ENCODE peak calls at places on chromosomes 7 and 10, in seven cellular contexts. One of them, this sample, is unnamed.

GRCh38 chr7:95628831-95629439 is 32.6 kb upstream of the PDK4 start:
- DNase-seq in trophoblast cell: no peak
- DNase-seq in neuronal stem cell: no peak
- DNase-seq in H9: no peak
- DNase-seq in H1: no peak
- DNase-seq in IMR-90: peak; percentile 13
- DNase-seq in mesendoderm: no peak
- DNase-seq in this sample: peak; percentile 59

GRCh38 chr7:158495256-158495655 is 92.4 kb downstream of the PTPRN2 start:
- DNase-seq in H9: no peak
- DNase-seq in trophoblast cell: no peak
- DNase-seq in mesendoderm: no peak
- DNase-seq in IMR-90: no peak
- DNase-seq in H1: no peak
- DNase-seq in neuronal stem cell: no peak
- DNase-seq in this sample: no peak

GRCh38 chr7:105010538-105011523 is 3.2 kb upstream of the KMT2E start:
- DNase-seq in trophoblast cell: no peak
- DNase-seq in neuronal stem cell: no peak
- DNase-seq in H9: no peak
- DNase-seq in H1: no peak
- DNase-seq in IMR-90: peak; percentile 29
- DNase-seq in mesendoderm: peak; percentile 32
- DNase-seq in this sample: peak; percentile 43

GRCh38 chr10:86804805-86805204 is 48.4 kb downstream of the BMPR1A start:
- DNase-seq in IMR-90: no peak
- DNase-seq in neuronal stem cell: no peak
- DNase-seq in trophoblast cell: no peak
- DNase-seq in mesendoderm: no peak
- DNase-seq in H9: no peak
- DNase-seq in H1: no peak
- DNase-seq in this sample: no peak

GRCh38 chr10:5523796-5524574 is 776 bp upstream of the CALML3 start:
- DNase-seq in H9: peak; percentile 17
- DNase-seq in H1: no peak
- DNase-seq in IMR-90: no peak
- DNase-seq in neuronal stem cell: no peak
- DNase-seq in mesendoderm: no peak
- DNase-seq in trophoblast cell: no peak
- DNase-seq in this sample: no peak

GRCh38 chr7:133819695-133820094 is 307.4 kb upstream of the LRGUK start:
- DNase-seq in H1: no peak
- DNase-seq in H9: no peak
- DNase-seq in IMR-90: no peak
- DNase-seq in mesendoderm: no peak
- DNase-seq in neuronal stem cell: no peak
- DNase-seq in trophoblast cell: no peak
- DNase-seq in this sample: no peak

GRCh38 chr7:2019693-2020511 is 212.8 kb downstream of the MAD1L1 start:
- DNase-seq in mesendoderm: peak; percentile 25
- DNase-seq in H1: no peak
- DNase-seq in trophoblast cell: peak; percentile 20
- DNase-seq in H9: no peak
- DNase-seq in neuronal stem cell: no peak
- DNase-seq in IMR-90: peak; percentile 97
- DNase-seq in this sample: peak; percentile 77

GRCh38 chr7:15332962-15333361 is 228.9 kb downstream of the AGMO start:
- DNase-seq in H1: no peak
- DNase-seq in H9: no peak
- DNase-seq in trophoblast cell: no peak
- DNase-seq in neuronal stem cell: no peak
- DNase-seq in mesendoderm: no peak
- DNase-seq in IMR-90: no peak
- DNase-seq in this sample: no peak

GRCh38 chr7:99901581-99901980 is 17.7 kb downstream of the TRIM4 start:
- DNase-seq in mesendoderm: no peak
- DNase-seq in trophoblast cell: no peak
- DNase-seq in neuronal stem cell: no peak
- DNase-seq in IMR-90: no peak
- DNase-seq in H9: no peak
- DNase-seq in H1: no peak
- DNase-seq in this sample: no peak

GRCh38 chr10:94274142-94274787 is 88.5 kb downstream of the NOC3L start:
- DNase-seq in mesendoderm: no peak
- DNase-seq in H1: no peak
- DNase-seq in H9: no peak
- DNase-seq in neuronal stem cell: no peak
- DNase-seq in trophoblast cell: no peak
- DNase-seq in IMR-90: no peak
- DNase-seq in this sample: no peak

GRCh38 chr10:118571123-118571522 is 24.3 kb downstream of the PRLHR start:
- DNase-seq in H1: no peak
- DNase-seq in neuronal stem cell: peak; percentile 11
- DNase-seq in trophoblast cell: no peak
- DNase-seq in mesendoderm: no peak
- DNase-seq in IMR-90: no peak
- DNase-seq in H9: no peak
- DNase-seq in this sample: no peak

GRCh38 chr7:101900103-101900502 is 82.7 kb downstream of the CUX1 start:
- DNase-seq in H9: no peak
- DNase-seq in mesendoderm: no peak
- DNase-seq in trophoblast cell: no peak
- DNase-seq in H1: no peak
- DNase-seq in IMR-90: no peak
- DNase-seq in neuronal stem cell: no peak
- DNase-seq in this sample: no peak

GRCh38 chr10:15141136-15142067 is 27.1 kb downstream of the NMT2 start:
- DNase-seq in IMR-90: no peak
- DNase-seq in H1: no peak
- DNase-seq in trophoblast cell: no peak
- DNase-seq in H9: no peak
- DNase-seq in neuronal stem cell: no peak
- DNase-seq in mesendoderm: no peak
- DNase-seq in this sample: no peak

GRCh38 chr7:103929808-103930415 is 59.5 kb downstream of the RELN start:
- DNase-seq in mesendoderm: no peak
- DNase-seq in H9: no peak
- DNase-seq in H1: no peak
- DNase-seq in IMR-90: no peak
- DNase-seq in neuronal stem cell: no peak
- DNase-seq in trophoblast cell: peak; percentile 30
- DNase-seq in this sample: no peak

GRCh38 chr10:79001082-79001885 is 67.5 kb upstream of the ZMIZ1 start:
- DNase-seq in mesendoderm: no peak
- DNase-seq in neuronal stem cell: no peak
- DNase-seq in IMR-90: peak; percentile 50
- DNase-seq in H1: no peak
- DNase-seq in H9: no peak
- DNase-seq in trophoblast cell: no peak
- DNase-seq in this sample: peak; percentile 49

GRCh38 chr7:138449580-138449979 is 10.5 kb upstream of the TRIM24 start:
- DNase-seq in H9: peak; percentile 47
- DNase-seq in H1: no peak
- DNase-seq in IMR-90: no peak
- DNase-seq in neuronal stem cell: no peak
- DNase-seq in trophoblast cell: no peak
- DNase-seq in mesendoderm: peak; percentile 56
- DNase-seq in this sample: no peak

GRCh38 chr10:90779573-90779972 is 78.3 kb downstream of the HTR7 start:
- DNase-seq in H1: no peak
- DNase-seq in mesendoderm: peak; percentile 79
- DNase-seq in H9: no peak
- DNase-seq in IMR-90: peak; percentile 6
- DNase-seq in neuronal stem cell: no peak
- DNase-seq in trophoblast cell: no peak
- DNase-seq in this sample: no peak

GRCh38 chr10:112362833-112363232 is 11.1 kb upstream of the ACSL5 start:
- DNase-seq in neuronal stem cell: no peak
- DNase-seq in IMR-90: no peak
- DNase-seq in trophoblast cell: peak; percentile 87
- DNase-seq in mesendoderm: no peak
- DNase-seq in H1: no peak
- DNase-seq in H9: no peak
- DNase-seq in this sample: peak; percentile 32

GRCh38 chr7:28806841-28807240 is 151.3 kb downstream of the TRIL start:
- DNase-seq in IMR-90: peak; percentile 18
- DNase-seq in trophoblast cell: no peak
- DNase-seq in mesendoderm: peak; percentile 40
- DNase-seq in neuronal stem cell: no peak
- DNase-seq in H9: no peak
- DNase-seq in H1: no peak
- DNase-seq in this sample: no peak

GRCh38 chr10:11573497-11573896 is 38.0 kb downstream of the USP6NL start:
- DNase-seq in IMR-90: peak; percentile 63
- DNase-seq in H1: no peak
- DNase-seq in trophoblast cell: no peak
- DNase-seq in mesendoderm: peak; percentile 42
- DNase-seq in neuronal stem cell: peak; percentile 23
- DNase-seq in H9: no peak
- DNase-seq in this sample: peak; percentile 58

GRCh38 chr7:149885191-149886017 is 11.6 kb downstream of the ATP6V0E2 start:
- DNase-seq in H1: peak; percentile 47
- DNase-seq in IMR-90: no peak
- DNase-seq in trophoblast cell: peak; percentile 32
- DNase-seq in H9: peak; percentile 69
- DNase-seq in mesendoderm: peak; percentile 80
- DNase-seq in neuronal stem cell: peak; percentile 46
- DNase-seq in this sample: no peak

GRCh38 chr7:151051108-151051507 is 2.8 kb downstream of the ASIC3 start:
- DNase-seq in neuronal stem cell: peak; percentile 78
- DNase-seq in trophoblast cell: peak; percentile 74
- DNase-seq in H1: no peak
- DNase-seq in IMR-90: peak; percentile 77
- DNase-seq in H9: peak; percentile 90
- DNase-seq in mesendoderm: peak; percentile 89
- DNase-seq in this sample: peak; percentile 87

GRCh38 chr10:62075912-62076311 is 174.4 kb downstream of the ARID5B start:
- DNase-seq in trophoblast cell: no peak
- DNase-seq in neuronal stem cell: no peak
- DNase-seq in H9: no peak
- DNase-seq in H1: no peak
- DNase-seq in mesendoderm: no peak
- DNase-seq in IMR-90: no peak
- DNase-seq in this sample: no peak

DNA sequence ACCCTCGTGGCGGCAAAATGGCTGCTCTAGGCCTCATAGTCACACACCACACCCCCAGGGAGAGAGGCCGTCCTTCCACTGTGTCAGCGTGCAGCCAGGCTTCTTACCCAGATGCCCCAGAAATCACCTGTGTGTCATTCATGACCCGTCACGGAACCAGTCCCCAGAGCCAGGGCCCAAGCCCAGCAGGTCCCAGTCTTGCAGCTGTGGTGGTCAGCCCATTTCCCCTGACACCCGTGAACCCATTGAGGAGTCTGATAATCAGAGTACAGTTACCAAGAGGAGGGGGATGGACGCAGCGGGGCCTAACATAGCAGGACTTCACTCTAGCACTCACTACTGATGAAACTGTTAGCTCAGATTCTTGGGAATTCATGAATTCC is 112.1 kb downstream of the ACTR3B start:
- DNase-seq in mesendoderm: no peak
- DNase-seq in neuronal stem cell: no peak
- DNase-seq in H1: no peak
- DNase-seq in trophoblast cell: no peak
- DNase-seq in IMR-90: no peak
- DNase-seq in H9: no peak
- DNase-seq in this sample: no peak
- H2BK120ac ChIP-seq in mesendoderm: no peak overlapping the region
- H2BK120ac ChIP-seq in neuronal stem cell: no peak overlapping the region
- H2BK120ac ChIP-seq in H1: no peak overlapping the region
- H2BK120ac ChIP-seq in trophoblast cell: no peak overlapping the region
- H2BK120ac ChIP-seq in IMR-90: no peak overlapping the region
- H2BK120ac ChIP-seq in H9: no peak overlapping the region
- H2BK120ac ChIP-seq in this sample: no peak overlapping the region

DNA sequence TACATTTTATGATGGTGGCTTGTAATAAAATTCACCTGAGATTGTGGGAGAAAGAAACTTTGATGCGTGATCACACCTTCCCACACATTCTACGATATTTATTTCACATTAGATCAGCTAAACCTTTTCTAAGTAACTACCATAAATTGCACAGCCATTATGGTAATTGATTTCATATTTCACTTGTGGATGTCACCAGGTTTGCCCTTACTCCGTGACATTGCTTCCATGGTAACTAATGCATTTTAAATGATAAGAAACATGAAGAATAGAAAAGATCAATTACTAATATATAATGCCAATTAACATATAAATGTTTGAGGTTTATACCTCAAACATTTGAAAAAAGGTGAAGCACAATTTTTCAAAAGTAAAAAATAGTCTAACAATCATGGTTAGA is 35.8 kb upstream of the SMIM30 start:
- DNase-seq in H1: no peak
- DNase-seq in neuronal stem cell: no peak
- DNase-seq in mesendoderm: no peak
- DNase-seq in IMR-90: no peak
- DNase-seq in H9: no peak
- DNase-seq in trophoblast cell: no peak
- DNase-seq in this sample: no peak
- H2BK120ac ChIP-seq in H1: no peak overlapping the region
- H2BK120ac ChIP-seq in neuronal stem cell: no peak overlapping the region
- H2BK120ac ChIP-seq in mesendoderm: no peak overlapping the region
- H2BK120ac ChIP-seq in IMR-90: no peak overlapping the region
- H2BK120ac ChIP-seq in H9: no peak overlapping the region
- H2BK120ac ChIP-seq in trophoblast cell: no peak overlapping the region
- H2BK120ac ChIP-seq in this sample: no peak overlapping the region

GRCh38 chr10:122249991-122250750 is 20.9 kb upstream of the BTBD16 start:
- DNase-seq in neuronal stem cell: no peak
- DNase-seq in H9: no peak
- DNase-seq in IMR-90: no peak
- DNase-seq in trophoblast cell: no peak
- DNase-seq in H1: no peak
- DNase-seq in mesendoderm: no peak
- DNase-seq in this sample: no peak
- H2BK120ac ChIP-seq in neuronal stem cell: no peak overlapping the region
- H2BK120ac ChIP-seq in H9: no peak overlapping the region
- H2BK120ac ChIP-seq in IMR-90: no peak overlapping the region
- H2BK120ac ChIP-seq in trophoblast cell: no peak overlapping the region
- H2BK120ac ChIP-seq in H1: no peak overlapping the region
- H2BK120ac ChIP-seq in mesendoderm: no peak overlapping the region
- H2BK120ac ChIP-seq in this sample: no peak overlapping the region

GRCh38 chr7:107680478-107680877 is 19.9 kb downstream of the SLC26A4 start:
- DNase-seq in H9: no peak
- DNase-seq in H1: no peak
- DNase-seq in neuronal stem cell: no peak
- DNase-seq in IMR-90: no peak
- DNase-seq in trophoblast cell: no peak
- DNase-seq in mesendoderm: no peak
- DNase-seq in this sample: no peak
- H2BK120ac ChIP-seq in H9: no peak overlapping the region
- H2BK120ac ChIP-seq in H1: no peak overlapping the region
- H2BK120ac ChIP-seq in neuronal stem cell: no peak overlapping the region
- H2BK120ac ChIP-seq in IMR-90: no peak overlapping the region
- H2BK120ac ChIP-seq in trophoblast cell: no peak overlapping the region
- H2BK120ac ChIP-seq in mesendoderm: no peak overlapping the region
- H2BK120ac ChIP-seq in this sample: no peak overlapping the region